ENCODE peak calls at places on chromosomes 13 and 19, in ten cellular contexts. V is testis, B is heart left ventricle, A is IMR-90, R is tibial nerve, H is breast epithelium, K is NB4, Q is H54, I is A549, Z is uterus. L is an unnamed sample.

GRCh38 chr13:59016250-59016649 is 1147.5 kb downstream of the DIAPH3 start:
- DNase-seq in B (no peak), R (no peak), I (no peak), V (no peak), K (no peak), A (no peak), Q (no peak), Z (no peak), H (no peak), L (no peak)

GRCh38 chr13:90414691-90415596 is 932.5 kb upstream of the MIR17HG start:
- DNase-seq in K (peak), V (no peak), A (peak), Z (no peak), R (no peak), H (no peak), Q (peak), B (no peak), I (peak), L (no peak)

GRCh38 chr19:49200238-49200862 is 42.8 kb downstream of the TRPM4 start:
- DNase-seq in V (peak), I (peak), K (no peak), H (no peak), A (no peak), B (no peak), Q (peak), Z (no peak), R (no peak), L (no peak)

GRCh38 chr13:23558675-23559536 is 11.3 kb upstream of the TNFRSF19 start:
- DNase-seq in I (peak), H (no peak), Z (peak), Q (peak), R (peak), V (peak), A (peak), B (peak), K (peak), L (no peak)

GRCh38 chr19:39380521-39381502 is 10.1 kb downstream of the PAF1 start:
- DNase-seq in H (no peak), Z (no peak), V (no peak), K (no peak), R (no peak), I (no peak), Q (no peak), A (no peak), B (no peak), L (no peak)

GRCh38 chr13:67036694-67037093 is 193.4 kb downstream of the PCDH9 start:
- DNase-seq in R (no peak), B (no peak), V (no peak), H (no peak), Q (no peak), K (no peak), A (no peak), Z (no peak), I (no peak), L (no peak)

GRCh38 chr13:113586661-113587479 is 2.3 kb downstream of the TFDP1 start:
- DNase-seq in Z (no peak), R (no peak), V (peak), A (no peak), I (no peak), Q (no peak), B (no peak), H (peak), K (peak), L (no peak)

GRCh38 chr19:45331411-45331810 is 8.7 kb upstream of the CKM start:
- DNase-seq in A (no peak), V (no peak), I (no peak), R (no peak), Z (no peak), K (no peak), H (no peak), B (no peak), Q (no peak), L (no peak)

GRCh38 chr13:52835071-52835793 is 13.2 kb downstream of the PCDH8 start:
- DNase-seq in Z (no peak), Q (no peak), K (no peak), B (no peak), R (no peak), H (no peak), I (no peak), V (peak), A (no peak), L (no peak)

GRCh38 chr19:12792048-12792852 is 964 bp downstream of the JUNB start:
- DNase-seq in Q (no peak), K (peak), H (peak), A (peak), V (peak), B (peak), R (no peak), Z (peak), I (peak), L (no peak)

GRCh38 chr13:75393839-75394238 is 88.1 kb downstream of the TBC1D4 start:
- DNase-seq in R (no peak), H (no peak), V (no peak), K (no peak), Z (no peak), I (no peak), A (peak), Q (no peak), B (no peak), L (no peak)

GRCh38 chr19:50835103-50835784 is 1.9 kb upstream of the KLK15 start:
- DNase-seq in A (no peak), V (peak), R (no peak), Q (no peak), K (no peak), B (no peak), Z (no peak), I (no peak), H (no peak), L (no peak)

GRCh38 chr13:38283346-38283745 is 66.3 kb upstream of the UFM1 start:
- DNase-seq in H (no peak), Z (no peak), A (no peak), R (no peak), Q (no peak), B (no peak), I (no peak), K (no peak), V (no peak), L (no peak)

GRCh38 chr19:33659835-33660234 is 38.1 kb downstream of the CHST8 start:
- DNase-seq in H (no peak), V (no peak), Q (no peak), Z (no peak), B (no peak), I (no peak), A (no peak), K (no peak), R (no peak), L (no peak)

GRCh38 chr19:58153386-58153785 is 2.8 kb upstream of the ZNF329 start:
- DNase-seq in Q (no peak), Z (no peak), I (no peak), B (no peak), K (no peak), A (no peak), R (no peak), V (no peak), H (no peak), L (no peak)

GRCh38 chr19:5128932-5129389 is 160.0 kb downstream of the KDM4B start:
- DNase-seq in R (no peak), Z (peak), A (no peak), H (no peak), B (peak), V (peak), Q (no peak), I (no peak), K (peak), L (no peak)

GRCh38 chr13:32849369-32849768 is 166.9 kb upstream of the KL start:
- DNase-seq in R (no peak), B (no peak), V (no peak), Z (no peak), K (no peak), A (no peak), H (no peak), Q (no peak), I (no peak), L (no peak)

GRCh38 chr19:42422576-42423461 is 4.4 kb downstream of the LIPE start:
- DNase-seq in Q (no peak), Z (no peak), R (no peak), V (peak), A (no peak), B (peak), I (no peak), H (no peak), K (peak), L (no peak)

GRCh38 chr13:79361299-79361698 is 44.8 kb downstream of the RBM26 start:
- DNase-seq in Q (no peak), A (no peak), R (no peak), B (no peak), Z (no peak), I (no peak), V (no peak), K (no peak), H (no peak), L (no peak)

GRCh38 chr19:52898101-52898500 is 666 bp upstream of the ZNF320 start:
- DNase-seq in A (no peak), I (no peak), Z (no peak), K (no peak), H (no peak), Q (no peak), B (peak), R (no peak), V (no peak), L (no peak)

GRCh38 chr13:24133396-24133795 is 27.1 kb upstream of the SPATA13 start:
- DNase-seq in I (no peak), K (no peak), H (no peak), Q (no peak), V (no peak), Z (no peak), A (no peak), R (no peak), B (no peak), L (no peak)

GRCh38 chr19:4979211-4979807 is 10.4 kb downstream of the KDM4B start:
- DNase-seq in Q (no peak), H (no peak), A (no peak), K (no peak), I (no peak), B (no peak), R (no peak), V (no peak), Z (no peak), L (no peak)

GRCh38 chr13:95480131-95480545 is 72.4 kb upstream of the CLDN10 start:
- DNase-seq in Z (no peak), R (no peak), B (no peak), A (no peak), K (peak), I (no peak), H (no peak), Q (no peak), V (no peak), L (peak)

GRCh38 chr13:41465215-41465907 is 8.0 kb downstream of the RGCC start:
- DNase-seq in H (no peak), I (no peak), B (peak), V (peak), Q (peak), K (peak), A (peak), R (no peak), Z (no peak), L (peak)

GRCh38 chr13:92658293-92658692 is 568.3 kb upstream of the GPC6 start:
- DNase-seq in Q (no peak), V (no peak), H (no peak), B (no peak), I (no peak), R (no peak), K (no peak), A (no peak), Z (no peak), L (no peak)

GRCh38 chr13:26658972-26659371 is 101.5 kb downstream of the WASF3 start:
- DNase-seq in K (no peak), R (no peak), A (no peak), Q (no peak), I (no peak), B (no peak), H (no peak), V (no peak), Z (no peak), L (no peak)

GRCh38 chr13:36883829-36884228 is 36.2 kb downstream of the SMAD9 start:
- DNase-seq in Z (no peak), I (no peak), K (no peak), H (no peak), B (no peak), Q (no peak), A (no peak), V (no peak), R (no peak), L (no peak)

GRCh38 chr19:23263870-23264590 is 13.8 kb upstream of the ZNF724 start:
- DNase-seq in I (no peak), A (no peak), V (no peak), H (no peak), R (no peak), Z (no peak), B (no peak), K (peak), Q (no peak), L (no peak)

GRCh38 chr19:34926685-34927375 is at the start of gene ZNF30:
- DNase-seq in K (peak), Q (peak), B (peak), I (peak), Z (peak), H (peak), V (peak), A (peak), R (peak), L (peak)

GRCh38 chr19:30780032-30780431 is 407.8 kb downstream of the ZNF536 start:
- DNase-seq in B (no peak), R (no peak), I (no peak), Z (no peak), H (no peak), Q (no peak), K (no peak), V (no peak), A (no peak), L (no peak)

GRCh38 chr13:110471833-110472162 is 89.7 kb downstream of the RAB20 start:
- DNase-seq in I (no peak), Q (no peak), R (no peak), B (peak), K (peak), V (peak), A (peak), H (no peak), Z (no peak), L (peak)

GRCh38 chr19:55283548-55284393 is at the start of gene BRSK1:
- DNase-seq in Z (peak), H (no peak), B (peak), Q (peak), V (peak), I (peak), R (no peak), A (peak), K (no peak), L (no peak)

GRCh38 chr13:39144941-39145533 is 106.8 kb downstream of the NHLRC3 start:
- DNase-seq in Z (peak), H (no peak), R (peak), V (peak), Q (peak), B (peak), I (peak), A (peak), K (peak), L (peak)

GRCh38 chr13:64099994-64100393 is 2684.3 kb upstream of the PCDH20 start:
- DNase-seq in I (no peak), H (no peak), K (no peak), R (no peak), V (no peak), Z (no peak), Q (no peak), B (no peak), A (no peak), L (no peak)

GRCh38 chr19:18636183-18636968 is 452 bp upstream of the KLHL26 start:
- DNase-seq in I (peak), A (peak), H (peak), B (peak), K (peak), Q (peak), V (peak), R (peak), Z (peak), L (peak)

GRCh38 chr19:18635831-18636182 is 1.0 kb upstream of the KLHL26 start:
- DNase-seq in V (no peak), R (no peak), H (no peak), Q (no peak), Z (no peak), A (no peak), K (no peak), B (no peak), I (no peak), L (no peak)

GRCh38 chr19:18637644-18638630 is 1.1 kb downstream of the KLHL26 start:
- DNase-seq in Z (no peak), K (peak), I (peak), V (no peak), B (no peak), H (no peak), A (no peak), Q (no peak), R (no peak), L (no peak)

GRCh38 chr19:18634612-18635290 is 2.1 kb upstream of the KLHL26 start:
- DNase-seq in B (no peak), Q (no peak), V (no peak), K (no peak), R (no peak), I (no peak), A (peak), H (no peak), Z (no peak), L (no peak)

GRCh38 chr19:18636969-18637629 is at the start of gene KLHL26:
- DNase-seq in V (no peak), H (no peak), K (no peak), I (no peak), Q (peak), B (no peak), A (no peak), Z (no peak), R (no peak), L (no peak)
- TF ChIP-seq POLR2A in V (no peak), H (no peak), K (peak), I (no peak), Q (peak), B (no peak), A (peak), Z (peak), R (peak), L (no peak)

GRCh38 chr19:6586056-6586455 is 4.9 kb downstream of the CD70 start:
- DNase-seq in A (no peak), R (no peak), K (no peak), I (no peak), Z (no peak), B (no peak), Q (no peak), V (no peak), H (no peak), L (no peak)
- TF ChIP-seq POLR2A in A (no peak), R (no peak), K (no peak), I (no peak), Z (no peak), B (no peak), Q (no peak), V (no peak), H (no peak), L (no peak)

GRCh38 chr19:17406039-17406886 is 833 bp upstream of the BST2 start:
- DNase-seq in B (no peak), Z (no peak), V (no peak), H (no peak), I (no peak), Q (peak), R (no peak), K (peak), A (no peak), L (no peak)

GRCh38 chr19:17404015-17404414 is 1.4 kb downstream of the BST2 start:
- DNase-seq in Q (peak), B (no peak), V (no peak), Z (no peak), H (no peak), R (no peak), K (peak), A (no peak), I (no peak), L (no peak)

GRCh38 chr19:17406887-17407196 is 1.4 kb upstream of the BST2 start:
- DNase-seq in V (no peak), H (no peak), I (no peak), B (no peak), Q (no peak), K (no peak), A (no peak), R (no peak), Z (no peak), L (no peak)

GRCh38 chr19:17404621-17405249 is 695 bp downstream of the BST2 start:
- DNase-seq in R (no peak), A (no peak), Z (no peak), B (no peak), H (no peak), Q (peak), I (no peak), V (no peak), K (peak), L (no peak)

GRCh38 chr19:17405250-17406038 is at the start of gene BST2:
- DNase-seq in K (peak), Q (no peak), H (no peak), A (peak), B (peak), R (peak), Z (peak), V (peak), I (no peak), L (peak)
- TF ChIP-seq POLR2A in K (peak), Q (no peak), H (no peak), A (no peak), B (peak), R (peak), Z (peak), V (peak), I (no peak), L (peak)

GRCh38 chr19:14407889-14408640 is 11.1 kb downstream of the DDX39A start:
- DNase-seq in V (no peak), Z (no peak), K (peak), A (no peak), H (no peak), B (no peak), R (no peak), I (no peak), Q (no peak), L (no peak)
- TF ChIP-seq POLR2A in V (no peak), Z (no peak), K (no peak), A (no peak), H (no peak), B (no peak), R (no peak), I (no peak), Q (no peak), L (peak)

DNA sequence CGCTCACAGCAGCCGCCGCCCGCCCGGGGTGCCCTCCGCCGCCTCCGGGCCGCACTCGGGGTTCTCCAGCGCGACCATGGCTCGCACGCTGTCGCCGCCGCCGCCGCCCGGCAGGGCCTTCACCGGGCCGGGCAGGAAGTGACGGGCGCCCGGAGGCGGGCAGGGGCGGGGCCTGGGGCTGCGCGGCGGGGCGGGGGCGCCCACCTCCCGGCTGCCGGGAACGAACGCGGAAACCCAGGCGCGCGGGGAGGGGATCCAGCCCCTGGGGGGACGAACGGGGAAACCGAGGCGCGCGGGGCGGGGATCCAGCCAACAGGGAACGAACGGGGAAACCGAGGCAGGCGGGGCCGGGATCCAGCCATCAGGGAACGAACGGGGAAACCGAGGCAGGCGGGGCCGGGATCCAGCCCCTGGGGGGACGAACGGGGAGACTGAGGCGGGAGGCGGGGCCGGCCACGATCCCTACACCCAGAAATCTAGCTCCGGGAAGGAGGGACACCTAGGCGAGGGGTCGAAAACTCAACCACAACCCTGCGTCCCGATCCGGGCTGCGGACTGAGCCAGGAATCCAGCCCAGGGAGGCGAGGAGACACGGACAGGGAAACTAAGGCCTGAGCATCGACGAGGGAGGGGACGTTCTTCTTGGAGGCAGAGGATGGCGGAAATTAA is at the start of gene R3HDM4:
- DNase-seq in K (peak), H (peak), Q (peak), I (peak), B (peak), A (peak), Z (peak), R (peak), V (peak), L (peak)
- TF ChIP-seq POLR2A in K (peak), H (no peak), Q (peak), I (peak), B (no peak), A (peak), Z (peak), R (peak), V (no peak), L (no peak)

L was measured in GM12891.